ENCODE peak calls at places on chromosomes 1 and 21, in four cellular contexts. N is astrocyte, V is ovary, G is heart right ventricle. J is an unnamed sample.

GRCh38 chr1:21472861-21473260 is 32.9 kb downstream of the NBPF3 start:
- DNase-seq in N (no peak), V (no peak), G (no peak), J (no peak)

GRCh38 chr21:33238565-33239255 is 9.0 kb downstream of the IFNAR2 start:
- DNase-seq in N (no peak), V (no peak), G (no peak), J (no peak)

GRCh38 chr21:31732891-31733520 is 1.1 kb upstream of the SCAF4 start:
- DNase-seq in N (no peak), V (no peak), G (peak; percentile 7), J (no peak)

GRCh38 chr1:88463401-88463800 is 220.7 kb upstream of the PKN2 start:
- DNase-seq in N (no peak), V (no peak), G (no peak), J (no peak)

GRCh38 chr1:203135636-203136305 is 8.2 kb downstream of the ADORA1 start:
- DNase-seq in N (no peak), V (no peak), G (no peak), J (no peak)

GRCh38 chr1:12300706-12301105 is 70.9 kb downstream of the VPS13D start:
- DNase-seq in N (no peak), V (no peak), G (no peak), J (no peak)

GRCh38 chr1:214208525-214208924 is 72.4 kb upstream of the SMYD2 start:
- DNase-seq in N (no peak), V (no peak), G (no peak), J (no peak)

GRCh38 chr1:67983867-67984266 is 66.6 kb downstream of the DIRAS3 start:
- DNase-seq in N (peak; percentile 24), V (no peak), G (peak; percentile 32), J (no peak)

GRCh38 chr21:36584980-36585940 is 105.3 kb upstream of the CLDN14 start:
- DNase-seq in N (no peak), V (no peak), G (no peak), J (no peak)

GRCh38 chr1:203036537-203036936 is 10.2 kb downstream of the PPFIA4 start:
- DNase-seq in N (no peak), V (no peak), G (no peak), J (no peak)

GRCh38 chr1:34341896-34342295 is 165.2 kb downstream of the C1orf94 start:
- DNase-seq in N (no peak), V (no peak), G (no peak), J (no peak)

GRCh38 chr1:27594542-27595510 is 9.1 kb downstream of the AHDC1 start:
- DNase-seq in N (peak; percentile 65), V (no peak), G (no peak), J (no peak)

GRCh38 chr1:94951056-94951455 is 24.1 kb upstream of the CNN3 start:
- DNase-seq in N (no peak), V (no peak), G (no peak), J (no peak)

GRCh38 chr1:93330617-93331016 is 15.1 kb upstream of the DR1 start:
- DNase-seq in N (no peak), V (no peak), G (no peak), J (no peak)

GRCh38 chr21:34537838-34538237 is 25.8 kb upstream of the KCNE1 start:
- DNase-seq in N (no peak), V (no peak), G (no peak), J (no peak)

GRCh38 chr21:33026878-33027400 is 1.2 kb downstream of the OLIG2 start:
- DNase-seq in N (peak; percentile 12), V (no peak), G (no peak), J (no peak)

GRCh38 chr1:220170836-220171526 is 77.0 kb downstream of the IARS2 start:
- DNase-seq in N (no peak), V (no peak), G (no peak), J (no peak)

GRCh38 chr1:29991025-29991424 is 732.4 kb downstream of the MATN1 start:
- DNase-seq in N (no peak), V (no peak), G (no peak), J (no peak)

GRCh38 chr1:206833741-206834140 is 31.7 kb upstream of the IL20 start:
- DNase-seq in N (no peak), V (no peak), G (no peak), J (no peak)

GRCh38 chr1:12502300-12503109 is 115.5 kb downstream of the DHRS3 start:
- DNase-seq in N (no peak), V (no peak), G (no peak), J (no peak)

GRCh38 chr1:147598631-147599361 is 57.5 kb downstream of the BCL9 start:
- DNase-seq in N (peak; percentile 16), V (no peak), G (no peak), J (no peak)

GRCh38 chr1:154353966-154354365 is 28.6 kb downstream of the ATP8B2 start:
- DNase-seq in N (no peak), V (no peak), G (no peak), J (no peak)

DNA sequence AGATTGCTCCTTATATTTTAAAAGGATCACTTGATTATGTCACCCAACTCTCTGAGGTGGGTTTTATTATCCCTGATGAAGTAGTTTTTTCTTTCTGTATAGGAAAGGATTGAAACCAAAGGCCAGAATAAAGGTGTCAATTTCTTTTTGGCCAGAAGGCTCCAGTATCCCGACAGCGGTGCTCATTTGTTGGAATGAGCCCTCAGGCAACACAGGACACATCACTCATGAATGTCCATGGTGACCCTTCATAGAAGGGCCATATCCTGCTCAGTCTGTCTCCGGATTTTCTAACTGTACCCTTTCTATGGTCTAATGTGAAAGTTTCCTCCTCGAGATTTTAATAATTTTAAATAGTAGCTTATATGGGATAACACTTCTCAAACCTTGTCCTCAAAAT is 171.3 kb upstream of the USP24 start:
- DNase-seq in N (no peak), V (no peak), G (no peak), J (no peak)
- H3K4me3 ChIP-seq in N (no peak overlapping the region), V (no peak overlapping the region), G (no peak overlapping the region), J (no peak overlapping the region)

GRCh38 chr1:169137357-169137756 is 30.9 kb downstream of the ATP1B1 start:
- DNase-seq in N (no peak), V (no peak), G (no peak), J (no peak)
- TF ChIP-seq CTCF in N (no peak), V (no peak), G (no peak), J (no peak)

DNA sequence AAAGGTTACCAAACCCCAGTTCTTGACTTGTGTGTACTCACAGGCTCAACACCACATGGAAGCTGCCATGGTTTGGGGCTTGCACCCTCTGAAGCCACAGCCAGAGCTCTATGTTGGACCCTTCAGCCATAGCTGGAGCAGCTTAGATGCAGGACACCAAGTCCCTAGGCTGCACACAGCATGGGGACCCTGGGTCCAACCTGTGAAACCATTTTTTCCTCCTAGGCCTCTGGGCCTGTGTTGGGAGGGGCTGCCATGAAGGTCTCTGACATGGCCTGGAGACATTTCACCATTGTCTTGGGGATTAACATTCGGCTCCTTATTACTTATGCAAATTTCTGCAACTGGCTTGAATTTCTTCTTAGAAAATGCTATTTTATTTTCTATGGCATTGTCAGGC is 62.1 kb upstream of the PRRX1 start:
- DNase-seq in N (no peak), V (no peak), G (no peak), J (no peak)
- H3K4me3 ChIP-seq in N (no peak overlapping the region), V (no peak overlapping the region), G (no peak overlapping the region), J (no peak overlapping the region)

DNA sequence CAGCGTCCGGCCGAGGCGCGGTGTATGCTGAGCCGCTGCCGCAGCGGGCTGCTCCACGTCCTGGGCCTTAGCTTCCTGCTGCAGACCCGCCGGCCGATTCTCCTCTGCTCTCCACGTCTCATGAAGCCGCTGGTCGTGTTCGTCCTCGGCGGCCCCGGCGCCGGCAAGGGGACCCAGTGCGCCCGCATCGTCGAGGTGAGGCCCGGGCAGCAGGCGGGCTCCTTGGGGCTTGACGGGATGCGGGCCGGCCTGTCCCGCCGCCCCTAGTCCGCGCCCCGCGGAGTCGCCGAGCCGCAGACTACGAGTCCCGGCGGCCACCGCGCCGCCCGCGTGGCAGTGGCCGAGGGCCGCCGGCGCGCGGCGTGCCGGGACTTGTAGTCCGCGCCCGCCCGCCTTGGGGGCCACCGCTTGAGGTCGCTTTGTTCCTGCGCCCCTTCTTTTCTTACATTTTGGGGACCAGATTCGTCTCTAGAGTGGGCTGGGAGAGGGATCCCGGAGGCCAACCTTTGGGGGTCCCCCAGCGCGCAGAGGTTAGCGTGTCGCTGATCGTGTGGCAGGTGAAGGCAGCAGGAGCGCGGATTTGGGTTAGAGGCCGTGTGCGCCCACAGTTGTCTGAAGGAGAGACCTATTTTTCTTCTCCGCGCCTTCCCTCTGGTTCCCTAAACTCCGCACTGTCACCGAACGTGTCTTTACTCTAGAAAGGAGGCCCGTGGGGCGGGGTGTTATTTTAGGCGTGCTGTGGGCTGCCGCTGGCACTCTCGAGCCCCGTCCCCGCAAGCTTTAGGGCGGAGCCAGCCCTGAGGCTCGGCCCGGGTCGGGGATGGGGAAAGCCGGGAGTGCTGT is 553 bp downstream of the CMPK1 start:
- DNase-seq in N (peak; percentile 55), V (peak; percentile 70), G (peak; percentile 75), J (peak; percentile 72)
- TF ChIP-seq CTCF in N (no peak), V (no peak), G (peak; percentile 19), J (peak; percentile 10)

GRCh38 chr1:244941121-244941520 is 76.8 kb upstream of the HNRNPU start:
- DNase-seq in N (no peak), V (no peak), G (no peak), J (no peak)
- H3K4me3 ChIP-seq in N (no peak overlapping the region), V (no peak overlapping the region), G (no peak overlapping the region), J (no peak overlapping the region)

GRCh38 chr1:164510435-164510834 is 48.5 kb upstream of the PBX1 start:
- DNase-seq in N (no peak), V (no peak), G (no peak), J (peak; percentile 60)
- TF ChIP-seq CTCF in N (no peak), V (no peak), G (peak; percentile 7), J (peak; percentile 31)

J was measured in fibroblast of pulmonary artery.